ENCODE peak calls at places on chromosomes 4 and X, in six cellular contexts. M, H, C, I, G and F are unnamed samples.

GRCh38 chr4:145452447-145453162 is 29.0 kb upstream of the SMAD1 start:
- DNase-seq in G (no peak), C (no peak), I (no peak), M (no peak), H (no peak), F (no peak)

GRCh38 chr4:98828801-98829200 is 100.1 kb downstream of the EIF4E start:
- DNase-seq in H (no peak), M (peak; percentile 19), G (no peak), I (no peak), C (no peak), F (peak; percentile 15)

GRCh38 chrX:13770013-13770412 is 35.5 kb downstream of the OFD1 start:
- DNase-seq in I (no peak), H (no peak), C (no peak), M (no peak), G (no peak), F (no peak)

GRCh38 chrX:69616520-69617203 is 749 bp downstream of the EDA start:
- DNase-seq in I (peak; percentile 79), G (no peak), H (peak; percentile 41), C (peak; percentile 3), M (no peak), F (peak; percentile 55)

GRCh38 chr4:41256131-41256739 is 493 bp upstream of the UCHL1 start:
- DNase-seq in M (no peak), C (peak; percentile 74), I (no peak), G (no peak), H (no peak), F (peak; percentile 68)

GRCh38 chr4:25759101-25759500 is 103.5 kb downstream of the SLC34A2 start:
- DNase-seq in M (no peak), G (no peak), I (no peak), C (no peak), H (no peak), F (no peak)

GRCh38 chr4:152095701-152096070 is 334.9 kb upstream of the GATB start:
- DNase-seq in H (no peak), G (no peak), M (no peak), I (no peak), C (no peak), F (no peak)

GRCh38 chr4:150546286-150546685 is 35.7 kb upstream of the MAB21L2 start:
- DNase-seq in C (no peak), H (no peak), M (no peak), I (peak; percentile 71), G (no peak), F (no peak)

GRCh38 chrX:115561605-115562491 is 874 bp downstream of the PLS3 start:
- DNase-seq in C (peak; percentile 65), I (peak; percentile 73), H (peak; percentile 66), G (peak; percentile 55), M (no peak), F (peak; percentile 85)

GRCh38 chr4:75169020-75169814 is 236.3 kb downstream of the PARM1 start:
- DNase-seq in G (no peak), C (no peak), I (peak; percentile 41), H (no peak), M (no peak), F (no peak)

GRCh38 chr4:25100156-25100555 is 60.1 kb downstream of the SEPSECS start:
- DNase-seq in G (no peak), M (no peak), I (no peak), H (no peak), C (no peak), F (no peak)

GRCh38 chr4:110198472-110199419 is at the start of gene ELOVL6:
- DNase-seq in C (peak; percentile 86), H (peak; percentile 66), I (peak; percentile 89), G (peak; percentile 66), M (peak; percentile 61), F (peak; percentile 84)

GRCh38 chr4:115279300-115279699 is 165.9 kb upstream of the NDST4 start:
- DNase-seq in M (no peak), G (no peak), I (no peak), H (no peak), C (no peak), F (no peak)

GRCh38 chrX:154020500-154021115 is 906 bp upstream of the IRAK1 start:
- DNase-seq in G (no peak), H (no peak), I (no peak), C (peak; percentile 43), M (no peak), F (no peak)

GRCh38 chrX:135185795-135186443 is 14.7 kb upstream of the CT55 start:
- DNase-seq in M (peak; percentile 42), G (peak; percentile 3), C (peak; percentile 62), H (no peak), I (peak; percentile 74), F (peak; percentile 71)

GRCh38 chr4:110197421-110198398 is 705 bp downstream of the ELOVL6 start:
- DNase-seq in G (peak; percentile 52), H (no peak), I (peak; percentile 74), M (no peak), C (peak; percentile 75), F (peak; percentile 69)

GRCh38 chr4:1601533-1601835 is 82.6 kb downstream of the FAM53A start:
- DNase-seq in M (no peak), H (peak; percentile 12), G (no peak), I (no peak), C (no peak), F (no peak)

GRCh38 chr4:188297873-188298272 is 158.6 kb downstream of the TRIML1 start:
- DNase-seq in M (no peak), C (peak; percentile 39), H (no peak), G (no peak), I (no peak), F (no peak)

GRCh38 chr4:185890196-185890595 is 78.2 kb upstream of the SORBS2 start:
- DNase-seq in C (no peak), M (no peak), H (no peak), G (no peak), I (no peak), F (no peak)

GRCh38 chr4:12852338-12853307 is 631.5 kb downstream of the RAB28 start:
- DNase-seq in I (peak; percentile 54), C (peak; percentile 82), G (peak; percentile 77), M (peak; percentile 63), H (no peak), F (peak; percentile 42)

GRCh38 chrX:131675596-131676194 is 131.8 kb downstream of the OR13H1 start:
- DNase-seq in I (peak; percentile 39), M (peak; percentile 7), G (peak; percentile 1), C (peak; percentile 4), H (no peak), F (peak; percentile 56)

GRCh38 chr4:159420162-159421057 is 317.5 kb downstream of the RAPGEF2 start:
- DNase-seq in G (no peak), I (no peak), M (no peak), H (no peak), C (no peak), F (no peak)

GRCh38 chr4:168923526-168924194 is 86.4 kb downstream of the CBR4 start:
- DNase-seq in I (peak; percentile 80), H (no peak), C (peak; percentile 87), M (peak; percentile 61), G (peak; percentile 37), F (peak; percentile 44)

GRCh38 chr4:39348371-39349265 is 17.5 kb downstream of the RFC1 start:
- DNase-seq in H (no peak), G (peak; percentile 7), C (peak; percentile 6), I (no peak), M (no peak), F (no peak)

GRCh38 chr4:77236806-77237205 is 79.8 kb downstream of the CCNG2 start:
- DNase-seq in I (no peak), G (no peak), C (no peak), H (no peak), M (no peak), F (no peak)

GRCh38 chrX:150482537-150483217 is 85.7 kb upstream of the MTM1 start:
- DNase-seq in G (peak; percentile 23), C (peak; percentile 44), H (no peak), M (peak; percentile 51), I (no peak), F (no peak)

GRCh38 chrX:114999906-115000305 is 17.5 kb downstream of the IL13RA2 start:
- DNase-seq in H (no peak), G (no peak), M (no peak), I (no peak), C (no peak), F (no peak)

DNA sequence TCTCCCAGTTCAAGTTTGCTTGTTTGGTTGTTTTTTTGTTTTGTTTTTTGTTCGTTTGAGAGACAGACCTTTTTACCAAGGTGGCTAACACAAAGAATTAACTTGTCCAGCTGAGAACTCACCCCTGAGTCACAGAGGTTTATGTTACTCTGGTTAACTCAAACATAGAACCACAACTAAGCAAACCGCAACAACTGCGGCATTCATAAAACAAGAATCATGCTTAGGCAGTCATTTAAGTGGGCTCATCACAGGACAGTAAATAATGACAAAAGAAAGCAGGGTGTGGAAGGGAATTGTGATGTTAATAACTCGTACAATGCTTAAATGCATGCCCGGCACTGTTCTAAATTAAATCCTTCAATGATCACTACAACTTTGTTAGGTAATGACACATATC is 24.7 kb upstream of the IL13RA1 start:
- DNase-seq in C (no peak), H (no peak), I (no peak), M (peak; percentile 49), G (peak; percentile 30), F (no peak)
- H3K4me3 ChIP-seq in C (no peak overlapping the region), H (no peak overlapping the region), I (no peak overlapping the region), M (no peak overlapping the region), G (no peak overlapping the region), F (no peak overlapping the region)

GRCh38 chr4:121680571-121680970 is 16.2 kb downstream of the ANXA5 start:
- DNase-seq in C (no peak), I (no peak), G (no peak), H (no peak), M (no peak), F (no peak)
- H3K36me3 ChIP-seq in C (peaks cover 98% of the 10 kb centered on the region), I (peaks cover 65% of the 10 kb centered on the region), G (peaks cover 98% of the 10 kb centered on the region), H (peaks cover 100% of the 10 kb centered on the region), M (peaks cover 47% of the 10 kb centered on the region), F (peaks cover 12% of the 10 kb centered on the region)

GRCh38 chr4:184420881-184421416 is 53.4 kb downstream of the IRF2 start:
- DNase-seq in C (no peak), H (no peak), G (no peak), M (no peak), I (no peak), F (no peak)
- H3K4me3 ChIP-seq in C (no peak overlapping the region), H (no peak overlapping the region), G (no peak overlapping the region), M (no peak overlapping the region), I (no peak overlapping the region), F (no peak overlapping the region)

GRCh38 chr4:2698951-2699505 is 57.1 kb downstream of the TNIP2 start:
- DNase-seq in I (no peak), G (no peak), M (no peak), C (no peak), H (no peak), F (no peak)

GRCh38 chr4:2697995-2698414 is 58.1 kb downstream of the TNIP2 start:
- DNase-seq in I (no peak), G (no peak), C (no peak), M (no peak), H (no peak), F (no peak)

GRCh38 chr4:2700031-2700430 is 56.1 kb downstream of the TNIP2 start:
- DNase-seq in G (no peak), H (no peak), I (no peak), C (no peak), M (no peak), F (no peak)

GRCh38 chr4:2699534-2699933 is 56.6 kb downstream of the TNIP2 start:
- DNase-seq in I (no peak), H (no peak), M (no peak), C (no peak), G (no peak), F (no peak)

DNA sequence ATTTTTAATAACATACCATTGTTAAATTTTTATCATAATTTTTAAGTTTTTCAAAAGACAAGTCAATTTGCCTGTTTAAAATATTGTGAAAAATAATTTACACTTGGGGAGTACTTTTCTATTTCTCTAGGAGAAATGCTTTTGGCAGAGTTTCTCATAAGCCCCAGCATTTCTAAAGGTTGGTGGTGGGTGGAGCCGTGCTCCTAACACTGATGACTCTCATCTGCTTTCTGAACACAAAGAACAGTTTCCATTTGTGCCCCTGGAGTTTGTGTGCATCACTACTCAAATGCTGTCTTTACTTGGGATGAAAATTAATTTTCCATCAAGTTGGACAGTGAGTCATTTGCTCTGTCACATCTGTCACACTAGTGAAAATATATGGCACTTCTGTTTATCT is 57.6 kb downstream of the TNIP2 start:
- DNase-seq in C (no peak), G (no peak), H (no peak), I (no peak), M (no peak), F (no peak)
- H3K36me3 ChIP-seq in C (peaks cover 98% of the 10 kb centered on the region), G (peaks cover 41% of the 10 kb centered on the region), H (peaks cover 99% of the 10 kb centered on the region), I (peaks cover 90% of the 10 kb centered on the region), M (peaks cover 40% of the 10 kb centered on the region), F (peaks cover 33% of the 10 kb centered on the region)